ENCODE peak calls at places on chromosome 7, in four cellular contexts. H is Peyer's patch, R is mucosa of descending colon, C is neural progenitor cell. E is an unnamed sample.

GRCh38 chr7:107079212-107079940 is 34.9 kb downstream of the PRKAR2B start:
- DNase-seq in H (no peak), R (no peak), C (no peak), E (no peak)

GRCh38 chr7:101410743-101411476 is 48.2 kb downstream of the COL26A1 start:
- DNase-seq in H (no peak), R (no peak), C (peak; percentile 92), E (no peak)

GRCh38 chr7:140035400-140036223 is 27.1 kb downstream of the PARP12 start:
- DNase-seq in H (no peak), R (no peak), C (no peak), E (no peak)

GRCh38 chr7:98418636-98419315 is 17.9 kb upstream of the BAIAP2L1 start:
- DNase-seq in H (peak; percentile 56), R (peak; percentile 76), C (no peak), E (no peak)

GRCh38 chr7:24392774-24393173 is 108.8 kb downstream of the NPY start:
- DNase-seq in H (no peak), R (no peak), C (no peak), E (no peak)

GRCh38 chr7:93054975-93055374 is 62.8 kb downstream of the SAMD9 start:
- DNase-seq in H (no peak), R (no peak), C (no peak), E (no peak)

GRCh38 chr7:99422091-99422624 is 13.4 kb downstream of the BUD31 start:
- DNase-seq in H (no peak), R (no peak), C (no peak), E (no peak)

GRCh38 chr7:44264221-44264956 is 61.0 kb downstream of the CAMK2B start:
- DNase-seq in H (no peak), R (no peak), C (no peak), E (no peak)

GRCh38 chr7:142796501-142797341 is 26.0 kb downstream of the PRSS2 start:
- DNase-seq in H (peak; percentile 45), R (no peak), C (peak; percentile 50), E (peak; percentile 43)

GRCh38 chr7:86600506-86601290 is 43.0 kb upstream of the GRM3 start:
- DNase-seq in H (no peak), R (peak; percentile 22), C (peak; percentile 39), E (no peak)

GRCh38 chr7:100177040-100178001 is at the start of the genes GPC2 and STAG3:
- DNase-seq in H (peak; percentile 96), R (peak; percentile 97), C (peak; percentile 98), E (peak; percentile 99)

GRCh38 chr7:126185959-126186580 is 1066.7 kb downstream of the GRM8 start:
- DNase-seq in H (no peak), R (no peak), C (peak; percentile 23), E (no peak)

GRCh38 chr7:24978837-24979469 is 1.0 kb downstream of the OSBPL3 start:
- DNase-seq in H (peak; percentile 55), R (peak; percentile 68), C (peak; percentile 89), E (no peak)

GRCh38 chr7:101255841-101256240 is 11.0 kb upstream of the FIS1 start:
- DNase-seq in H (no peak), R (no peak), C (no peak), E (no peak)

GRCh38 chr7:149692056-149692455 is 81.3 kb downstream of the ZNF467 start:
- DNase-seq in H (no peak), R (no peak), C (no peak), E (no peak)

GRCh38 chr7:51186531-51186930 is 130.1 kb downstream of the COBL start:
- DNase-seq in H (no peak), R (no peak), C (no peak), E (no peak)

GRCh38 chr7:83148776-83149175 is 13.9 kb downstream of the PCLO start:
- DNase-seq in H (no peak), R (no peak), C (no peak), E (no peak)

GRCh38 chr7:106480616-106481031 is 180.3 kb downstream of the CCDC71L start:
- DNase-seq in H (no peak), R (no peak), C (no peak), E (no peak)

GRCh38 chr7:108114117-108114841 is 15.9 kb downstream of the LAMB4 start:
- DNase-seq in H (no peak), R (no peak), C (peak; percentile 72), E (no peak)

GRCh38 chr7:94698275-94698674 is 42.3 kb upstream of the SGCE start:
- DNase-seq in H (no peak), R (no peak), C (no peak), E (no peak)

GRCh38 chr7:120989571-120990220 is 1.2 kb downstream of the CPED1 start:
- DNase-seq in H (no peak), R (no peak), C (no peak), E (no peak)

GRCh38 chr7:5699951-5700384 is 81.5 kb downstream of the RNF216 start:
- DNase-seq in H (no peak), R (no peak), C (peak; percentile 25), E (peak; percentile 73)

GRCh38 chr7:25625316-25625715 is 397.0 kb upstream of the NPVF start:
- DNase-seq in H (no peak), R (no peak), C (no peak), E (no peak)

GRCh38 chr7:36881206-36881605 is 156.9 kb upstream of the AOAH start:
- DNase-seq in H (no peak), R (no peak), C (no peak), E (no peak)

GRCh38 chr7:106623846-106624245 is 37.1 kb downstream of the CCDC71L start:
- DNase-seq in H (no peak), R (no peak), C (no peak), E (no peak)

GRCh38 chr7:71712653-71713180 is 580.8 kb downstream of the GALNT17 start:
- DNase-seq in H (no peak), R (no peak), C (no peak), E (no peak)

GRCh38 chr7:97064020-97064419 is 39.4 kb upstream of the DLX5 start:
- DNase-seq in H (no peak), R (no peak), C (no peak), E (no peak)

GRCh38 chr7:114021135-114021534 is 102.3 kb upstream of the PPP1R3A start:
- DNase-seq in H (no peak), R (no peak), C (no peak), E (no peak)

GRCh38 chr7:40698214-40698920 is 563.6 kb downstream of the SUGCT start:
- DNase-seq in H (no peak), R (no peak), C (no peak), E (no peak)

GRCh38 chr7:35593896-35594295 is 101.0 kb downstream of the HERPUD2 start:
- DNase-seq in H (no peak), R (no peak), C (peak; percentile 51), E (no peak)

GRCh38 chr7:142338633-142339501 is 81.0 kb upstream of the PRSS58 start:
- DNase-seq in H (no peak), R (no peak), C (peak; percentile 61), E (no peak)

GRCh38 chr7:369981-370621 is 80.1 kb downstream of the FOXL3 start:
- DNase-seq in H (peak; percentile 72), R (peak; percentile 54), C (no peak), E (no peak)
- TF ChIP-seq CTCF in H (no peak), R (no peak), C (peak; percentile 19), E (no peak)

DNA sequence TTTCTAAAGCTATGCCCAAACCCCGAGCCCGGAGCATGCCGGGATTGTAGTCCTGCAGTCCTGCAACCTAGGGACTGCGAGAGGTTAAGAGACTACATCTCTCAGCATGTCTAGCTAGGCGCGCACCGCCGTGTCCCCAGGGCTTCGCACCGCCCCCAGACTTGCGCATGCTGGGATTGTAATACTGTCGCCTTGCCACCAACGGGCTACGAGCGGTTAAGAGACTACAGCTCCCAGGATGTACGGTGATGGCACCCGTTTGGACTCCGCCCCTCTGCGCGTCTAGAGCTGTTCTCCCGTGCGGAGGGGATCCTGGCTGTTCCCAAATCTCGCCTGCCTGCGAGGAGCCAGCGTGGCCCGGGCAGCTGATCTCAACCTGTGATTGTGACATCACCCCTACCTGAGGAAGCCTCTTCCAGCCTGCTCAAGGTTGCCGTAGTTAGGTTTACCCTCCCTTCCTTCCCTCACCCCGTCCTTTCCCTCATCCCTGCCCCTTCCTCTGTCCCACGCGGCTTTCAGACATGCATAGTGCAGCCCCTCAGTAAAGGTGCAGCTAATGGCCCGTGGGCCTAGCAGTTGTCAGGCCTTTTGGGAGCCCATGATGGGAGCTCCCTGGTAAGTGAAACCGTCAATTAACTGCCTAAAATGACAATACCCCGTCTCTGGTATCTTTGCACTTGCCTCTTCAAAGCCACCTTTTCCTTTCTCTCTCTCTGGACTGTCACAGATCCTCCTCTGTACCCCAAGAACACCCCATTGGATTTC is 6.3 kb upstream of the ZNF736 start:
- DNase-seq in H (peak; percentile 92), R (peak; percentile 97), C (no peak), E (peak; percentile 96)
- H3K4me3 ChIP-seq in H (peak overlapping the region; percentile 56), R (peak overlapping the region; percentile 36), C (no peak overlapping the region), E (peak overlapping the region; percentile 87)

GRCh38 chr7:128458956-128459355 is 3.3 kb downstream of the HILPDA start:
- DNase-seq in H (no peak), R (no peak), C (no peak), E (no peak)

GRCh38 chr7:128459394-128459878 is 3.8 kb downstream of the HILPDA start:
- DNase-seq in H (peak; percentile 54), R (no peak), C (peak; percentile 81), E (no peak)

GRCh38 chr7:128462427-128462826 is 6.7 kb downstream of the HILPDA start:
- DNase-seq in H (no peak), R (no peak), C (no peak), E (no peak)
- H3K36me3 ChIP-seq in H (no peaks in the 10 kb centered on the region), R (no peaks in the 10 kb centered on the region), C (peaks cover 3% of the 10 kb centered on the region), E (no peaks in the 10 kb centered on the region)

DNA sequence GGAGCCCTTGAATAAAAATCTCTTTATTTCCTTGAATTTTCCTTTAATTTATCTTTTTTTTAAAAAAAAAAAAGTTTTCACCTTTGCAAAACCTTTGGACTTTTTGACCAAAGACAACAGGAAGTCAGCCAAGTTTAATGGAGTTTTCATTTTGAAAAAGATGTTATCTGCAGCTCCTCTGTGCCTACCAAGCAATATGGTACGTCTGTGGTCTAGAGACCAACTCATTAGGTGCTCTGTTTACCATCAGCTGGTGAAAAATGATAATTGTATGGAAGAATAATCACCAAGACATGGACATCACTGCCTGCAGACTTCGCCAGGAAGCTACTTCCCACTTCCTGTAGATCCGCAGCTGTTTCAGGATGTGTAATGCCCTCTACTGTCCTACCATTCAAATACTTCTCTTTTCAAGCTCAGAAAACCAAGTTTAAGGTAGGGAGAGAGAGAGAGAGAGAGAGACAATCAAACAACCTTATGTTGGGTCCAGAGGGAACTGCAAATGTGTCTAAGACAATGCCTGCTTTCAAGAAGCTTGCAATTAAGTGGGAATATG is 18.7 kb downstream of the PLXNA4 start:
- DNase-seq in H (no peak), R (no peak), C (no peak), E (no peak)
- TF ChIP-seq CTCF in H (no peak), R (no peak), C (peak; percentile 26), E (no peak)

GRCh38 chr7:117362294-117362693 is 39.4 kb upstream of the WNT2 start:
- DNase-seq in H (no peak), R (no peak), C (no peak), E (no peak)

DNA sequence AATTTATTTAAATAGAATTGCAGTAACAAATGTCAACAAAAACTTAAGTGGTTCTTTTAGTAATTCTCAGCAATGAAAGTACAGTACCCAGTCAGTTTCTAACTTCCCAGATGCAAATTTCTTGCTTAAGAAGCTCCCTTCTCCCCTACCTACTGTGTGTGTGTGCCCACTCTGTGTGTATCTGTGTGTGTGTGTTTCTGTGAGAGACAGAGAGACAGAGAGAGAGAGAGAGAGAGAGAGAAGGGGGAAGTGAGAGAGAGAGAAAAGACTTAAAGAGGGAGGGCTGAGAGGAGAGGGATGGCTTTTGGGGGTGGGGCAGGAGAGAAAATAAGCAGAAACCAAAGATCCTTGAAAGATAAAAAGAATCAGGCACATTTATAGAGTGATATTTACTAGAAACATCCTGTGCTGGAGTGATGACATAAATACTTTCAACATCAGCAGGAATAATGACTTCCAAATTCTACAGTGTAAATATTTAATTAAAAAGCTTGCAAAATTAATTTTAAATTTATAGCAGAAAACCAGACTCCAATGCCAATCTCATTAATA is 41.4 kb upstream of the WNT2 start:
- DNase-seq in H (no peak), R (no peak), C (no peak), E (no peak)
- H3K4me3 ChIP-seq in H (no peak overlapping the region), R (no peak overlapping the region), C (no peak overlapping the region), E (no peak overlapping the region)